ENCODE peak calls at places on chromosomes 6 and 20, in five cellular contexts. L, X, U, B and S are unnamed samples.

GRCh38 chr6:44620922-44621321 is 233.4 kb downstream of the CDC5L start:
- DNase-seq in U (no peak), B (no peak), X (no peak), L (no peak), S (no peak)

GRCh38 chr6:96002576-96002910 is 13.2 kb upstream of the FUT9 start:
- DNase-seq in B (no peak), U (no peak), X (no peak), L (no peak), S (no peak)

GRCh38 chr6:127959869-127960268 is 59.0 kb upstream of the THEMIS start:
- DNase-seq in U (no peak), L (no peak), B (no peak), X (no peak), S (no peak)

GRCh38 chr6:2476376-2476775 is 231.0 kb upstream of the GMDS start:
- DNase-seq in L (no peak), B (no peak), U (no peak), X (no peak), S (no peak)

GRCh38 chr6:6704423-6705060 is 116.0 kb downstream of the LY86 start:
- DNase-seq in U (peak; percentile 79), B (no peak), L (no peak), X (no peak), S (no peak)

GRCh38 chr20:64159286-64159680 is 5.0 kb upstream of the MYT1 start:
- DNase-seq in U (no peak), L (no peak), B (no peak), X (no peak), S (no peak)

GRCh38 chr6:108114861-108115597 is 40.5 kb upstream of the OSTM1 start:
- DNase-seq in X (no peak), U (no peak), L (peak; percentile 80), B (no peak), S (peak; percentile 61)

GRCh38 chr6:104795363-104795762 is 64.4 kb downstream of the HACE1 start:
- DNase-seq in U (no peak), B (no peak), L (no peak), X (no peak), S (no peak)

GRCh38 chr20:33604991-33605370 is 57.1 kb upstream of the C20orf144 start:
- DNase-seq in X (no peak), U (no peak), L (no peak), B (no peak), S (no peak)

GRCh38 chr6:16129623-16130243 is 847 bp downstream of the MYLIP start:
- DNase-seq in L (no peak), B (no peak), U (peak; percentile 41), X (no peak), S (no peak)

GRCh38 chr6:137167702-137168377 is 5.6 kb downstream of the IL22RA2 start:
- DNase-seq in L (no peak), U (no peak), X (no peak), B (no peak), S (no peak)

GRCh38 chr6:22709804-22710203 is 140.4 kb downstream of the HDGFL1 start:
- DNase-seq in X (no peak), L (no peak), U (no peak), B (no peak), S (no peak)

GRCh38 chr20:6576721-6577120 is 190.8 kb upstream of the BMP2 start:
- DNase-seq in U (no peak), B (no peak), L (no peak), X (no peak), S (no peak)

DNA sequence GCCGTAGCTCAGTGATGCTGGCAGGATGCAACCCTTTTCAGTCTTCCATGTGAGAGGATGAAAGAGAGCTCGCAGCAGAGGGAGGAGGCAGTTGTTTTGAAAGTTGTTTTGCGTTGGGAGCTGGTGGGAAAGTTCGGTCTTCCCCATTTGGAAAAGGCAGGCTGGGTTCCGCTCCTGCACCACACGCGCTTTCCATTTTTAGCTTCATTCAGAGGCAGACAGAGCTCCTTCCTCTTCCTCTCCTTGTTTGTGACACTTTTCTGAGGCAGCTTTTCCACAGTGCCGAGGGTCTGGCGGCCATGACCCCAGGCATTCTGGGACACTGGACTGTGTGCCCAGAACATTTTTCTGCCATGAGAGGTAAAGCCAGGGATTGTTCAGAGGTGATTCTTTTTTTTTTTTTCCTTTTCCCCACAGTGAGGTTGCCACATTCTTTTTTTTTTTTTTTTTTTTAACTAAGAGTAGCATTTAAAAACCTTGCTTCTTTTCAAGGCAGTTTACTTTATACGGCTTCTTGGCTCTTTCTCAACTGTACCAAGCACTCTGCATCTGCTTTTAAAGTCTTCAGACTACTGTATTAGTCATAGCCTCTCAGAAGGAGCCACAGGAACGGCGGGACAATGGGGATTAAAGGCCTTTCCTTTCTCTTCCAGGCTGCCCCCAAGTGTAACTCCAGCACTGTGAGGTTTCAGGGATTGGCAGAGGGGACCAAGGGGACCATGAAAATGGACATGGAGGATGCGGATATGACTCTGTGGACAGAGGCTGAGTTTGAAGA is 1.6 kb downstream of the PRDM1 start:
- DNase-seq in X (no peak), L (no peak), U (no peak), B (no peak), S (peak; percentile 40)
- TF ChIP-seq CTCF in X (no peak), L (no peak), U (no peak), B (no peak), S (no peak)

DNA sequence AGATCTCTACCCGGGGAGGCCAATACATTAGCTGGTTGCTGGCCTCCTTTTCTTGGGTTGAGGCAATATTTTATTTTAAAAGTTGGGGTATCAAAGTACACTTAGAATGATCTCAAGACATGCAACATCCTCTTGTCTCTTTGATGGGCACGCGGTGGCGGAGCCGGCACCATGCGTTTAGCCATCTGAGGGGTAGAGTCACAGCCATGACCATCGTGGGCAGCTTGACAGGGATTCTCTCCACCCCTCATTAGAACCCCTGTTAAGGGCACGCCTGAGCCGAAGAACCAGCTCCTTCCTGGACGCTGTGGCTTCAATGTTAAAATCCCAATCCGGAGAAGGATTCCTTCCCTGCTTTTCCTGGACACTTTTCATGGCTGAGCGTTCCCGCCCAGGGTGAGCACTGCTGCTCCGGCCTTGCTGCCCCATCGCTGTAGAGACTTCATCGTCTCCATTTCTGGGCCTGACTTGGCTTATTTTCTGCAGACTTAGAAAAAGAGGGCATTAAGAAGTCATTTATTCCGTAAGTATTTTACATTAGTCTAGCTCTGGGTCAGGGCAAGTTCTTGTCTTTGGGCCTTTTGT is 142.7 kb upstream of the CDH4 start:
- DNase-seq in B (no peak), U (no peak), X (no peak), L (no peak), S (no peak)
- TF ChIP-seq REST in B (no peak), U (no peak), X (no peak), L (no peak), S (no peak)

DNA sequence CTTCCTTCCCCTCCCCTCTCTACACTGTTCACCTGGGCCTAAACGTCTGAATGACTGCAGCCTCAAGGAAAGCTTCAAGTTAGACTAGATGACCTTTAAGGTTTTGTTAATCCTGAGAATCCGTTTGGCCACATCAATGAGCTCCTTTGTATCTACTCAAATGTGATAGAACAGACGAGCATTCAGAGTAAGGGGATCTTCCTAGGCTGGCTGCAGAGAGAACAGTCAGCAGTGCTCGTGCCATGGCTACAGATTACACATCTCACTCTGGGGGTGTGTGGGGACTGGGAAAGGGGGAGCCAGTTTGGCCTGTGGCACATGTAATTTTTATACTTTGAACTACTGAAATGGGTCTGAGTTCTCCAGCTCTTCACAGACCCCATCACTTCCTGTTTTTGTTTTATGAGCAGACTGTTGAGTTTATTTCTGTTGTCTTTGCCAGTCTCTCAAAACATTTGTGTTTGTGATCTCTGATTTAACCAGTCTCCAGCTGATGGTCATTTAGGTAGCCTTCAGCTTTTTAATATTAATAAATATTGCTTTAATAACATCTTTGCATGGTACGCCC is 50.9 kb downstream of the KCNS1 start:
- DNase-seq in U (no peak), L (no peak), X (no peak), B (no peak), S (no peak)
- TF ChIP-seq GABPA in U (no peak), L (no peak), X (no peak), B (no peak), S (no peak)

GRCh38 chr20:51767018-51767866 is 948 bp downstream of the ATP9A start:
- DNase-seq in X (peak; percentile 83), B (no peak), L (peak; percentile 90), U (peak; percentile 21), S (peak; percentile 12)
- TF ChIP-seq CTCF in X (peak; percentile 68), B (no peak), L (peak; percentile 50), U (no peak), S (no peak)